ENCODE peak calls at places on chromosomes 7 and 10, in seven cellular contexts. One of them, this sample, is unnamed.
A peak's percentile ranks its signal among the peaks of the same experiment; 100 is the strongest.

GRCh38 chr10:79001082-79001885 is 67.5 kb upstream of the ZMIZ1 start:
- DNase-seq in gastrocnemius medialis: no peak
- DNase-seq in transverse colon: no peak
- DNase-seq in tibial nerve: no peak
- DNase-seq in K562: no peak
- DNase-seq in Peyer's patch: no peak
- DNase-seq in A549: no peak
- DNase-seq in this sample: no peak

GRCh38 chr10:74071151-74071550 is 73.2 kb downstream of the VCL start:
- DNase-seq in gastrocnemius medialis: no peak
- DNase-seq in transverse colon: no peak
- DNase-seq in tibial nerve: no peak
- DNase-seq in K562: no peak
- DNase-seq in Peyer's patch: no peak
- DNase-seq in A549: no peak
- DNase-seq in this sample: no peak

GRCh38 chr7:68691261-68692216 is 906.7 kb upstream of the AUTS2 start:
- DNase-seq in gastrocnemius medialis: peak; percentile 61
- DNase-seq in transverse colon: no peak
- DNase-seq in tibial nerve: no peak
- DNase-seq in K562: no peak
- DNase-seq in Peyer's patch: no peak
- DNase-seq in A549: peak; percentile 93
- DNase-seq in this sample: no peak

GRCh38 chr10:33238643-33239042 is 95.8 kb downstream of the NRP1 start:
- DNase-seq in gastrocnemius medialis: no peak
- DNase-seq in transverse colon: no peak
- DNase-seq in tibial nerve: no peak
- DNase-seq in K562: no peak
- DNase-seq in Peyer's patch: no peak
- DNase-seq in A549: peak; percentile 82
- DNase-seq in this sample: no peak

GRCh38 chr7:129950191-129950940 is 2.4 kb downstream of the UBE2H start:
- DNase-seq in gastrocnemius medialis: no peak
- DNase-seq in transverse colon: no peak
- DNase-seq in tibial nerve: no peak
- DNase-seq in K562: no peak
- DNase-seq in Peyer's patch: no peak
- DNase-seq in A549: no peak
- DNase-seq in this sample: peak; percentile 14

GRCh38 chr7:30984359-30985107 is 20.8 kb downstream of the GHRHR start:
- DNase-seq in gastrocnemius medialis: no peak
- DNase-seq in transverse colon: no peak
- DNase-seq in tibial nerve: no peak
- DNase-seq in K562: no peak
- DNase-seq in Peyer's patch: no peak
- DNase-seq in A549: peak; percentile 25
- DNase-seq in this sample: no peak

GRCh38 chr10:115969591-115969990 is 303.4 kb downstream of the GFRA1 start:
- DNase-seq in gastrocnemius medialis: no peak
- DNase-seq in transverse colon: no peak
- DNase-seq in tibial nerve: no peak
- DNase-seq in K562: no peak
- DNase-seq in Peyer's patch: no peak
- DNase-seq in A549: no peak
- DNase-seq in this sample: no peak

GRCh38 chr7:40232242-40232929 is 97.6 kb downstream of the SUGCT start:
- DNase-seq in gastrocnemius medialis: no peak
- DNase-seq in transverse colon: peak; percentile 14
- DNase-seq in tibial nerve: no peak
- DNase-seq in K562: no peak
- DNase-seq in Peyer's patch: no peak
- DNase-seq in A549: peak; percentile 56
- DNase-seq in this sample: no peak

GRCh38 chr7:30188806-30189205 is 54.0 kb downstream of the MTURN start:
- DNase-seq in gastrocnemius medialis: no peak
- DNase-seq in transverse colon: no peak
- DNase-seq in tibial nerve: no peak
- DNase-seq in K562: no peak
- DNase-seq in Peyer's patch: no peak
- DNase-seq in A549: no peak
- DNase-seq in this sample: no peak

GRCh38 chr7:76247938-76248337 is 46.2 kb downstream of the SRRM3 start:
- DNase-seq in gastrocnemius medialis: no peak
- DNase-seq in transverse colon: no peak
- DNase-seq in tibial nerve: no peak
- DNase-seq in K562: no peak
- DNase-seq in Peyer's patch: no peak
- DNase-seq in A549: no peak
- DNase-seq in this sample: no peak

GRCh38 chr7:6532516-6532915 is 18.7 kb downstream of the GRID2IP start:
- DNase-seq in gastrocnemius medialis: no peak
- DNase-seq in transverse colon: no peak
- DNase-seq in tibial nerve: no peak
- DNase-seq in K562: no peak
- DNase-seq in Peyer's patch: no peak
- DNase-seq in A549: no peak
- DNase-seq in this sample: no peak

GRCh38 chr7:6536899-6537298 is 14.4 kb downstream of the GRID2IP start:
- DNase-seq in gastrocnemius medialis: no peak
- DNase-seq in transverse colon: no peak
- DNase-seq in tibial nerve: no peak
- DNase-seq in K562: no peak
- DNase-seq in Peyer's patch: no peak
- DNase-seq in A549: no peak
- DNase-seq in this sample: no peak

GRCh38 chr7:6531492-6532279 is 19.6 kb downstream of the GRID2IP start:
- DNase-seq in gastrocnemius medialis: no peak
- DNase-seq in transverse colon: no peak
- DNase-seq in tibial nerve: no peak
- DNase-seq in K562: no peak
- DNase-seq in Peyer's patch: no peak
- DNase-seq in A549: no peak
- DNase-seq in this sample: no peak

GRCh38 chr7:6533893-6534804 is 17.1 kb downstream of the GRID2IP start:
- DNase-seq in gastrocnemius medialis: no peak
- DNase-seq in transverse colon: peak; percentile 36
- DNase-seq in tibial nerve: no peak
- DNase-seq in K562: no peak
- DNase-seq in Peyer's patch: no peak
- DNase-seq in A549: no peak
- DNase-seq in this sample: no peak

DNA sequence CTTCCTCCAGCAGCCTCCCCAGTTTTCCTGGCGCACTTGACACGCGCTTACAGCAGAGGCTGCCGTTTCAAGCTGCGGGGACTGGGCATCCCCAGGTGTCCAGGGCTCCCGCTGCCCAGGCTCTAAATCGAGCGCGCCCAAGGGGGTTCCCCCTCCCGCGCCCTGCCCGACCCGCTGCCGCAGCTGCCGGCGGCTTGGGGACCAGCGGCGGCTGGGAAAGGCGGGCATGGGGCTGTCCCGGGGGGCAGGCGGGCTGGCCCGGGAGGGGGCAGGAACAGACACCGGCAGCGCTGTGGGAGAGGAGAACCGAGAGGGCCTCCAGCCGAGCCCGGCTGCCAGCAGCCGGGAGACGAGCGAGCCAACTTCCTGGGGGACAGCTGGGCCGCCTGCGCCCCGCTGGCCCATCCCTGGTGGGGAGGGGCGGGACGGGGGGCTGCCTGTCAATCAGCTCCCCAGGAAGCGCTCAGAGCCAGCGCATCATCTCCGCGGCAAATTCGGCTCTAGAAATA is 14.9 kb downstream of the GRID2IP start:
- DNase-seq in gastrocnemius medialis: no peak
- DNase-seq in transverse colon: peak; percentile 28
- DNase-seq in tibial nerve: no peak
- DNase-seq in K562: no peak
- DNase-seq in Peyer's patch: no peak
- DNase-seq in A549: no peak
- DNase-seq in this sample: no peak
- TF ChIP-seq CTCF in gastrocnemius medialis: no peak
- TF ChIP-seq CTCF in transverse colon: no peak
- TF ChIP-seq CTCF in tibial nerve: no peak
- TF ChIP-seq CTCF in K562: no peak
- TF ChIP-seq CTCF in Peyer's patch: no peak
- TF ChIP-seq CTCF in A549: no peak
- TF ChIP-seq CTCF in this sample: no peak

DNA sequence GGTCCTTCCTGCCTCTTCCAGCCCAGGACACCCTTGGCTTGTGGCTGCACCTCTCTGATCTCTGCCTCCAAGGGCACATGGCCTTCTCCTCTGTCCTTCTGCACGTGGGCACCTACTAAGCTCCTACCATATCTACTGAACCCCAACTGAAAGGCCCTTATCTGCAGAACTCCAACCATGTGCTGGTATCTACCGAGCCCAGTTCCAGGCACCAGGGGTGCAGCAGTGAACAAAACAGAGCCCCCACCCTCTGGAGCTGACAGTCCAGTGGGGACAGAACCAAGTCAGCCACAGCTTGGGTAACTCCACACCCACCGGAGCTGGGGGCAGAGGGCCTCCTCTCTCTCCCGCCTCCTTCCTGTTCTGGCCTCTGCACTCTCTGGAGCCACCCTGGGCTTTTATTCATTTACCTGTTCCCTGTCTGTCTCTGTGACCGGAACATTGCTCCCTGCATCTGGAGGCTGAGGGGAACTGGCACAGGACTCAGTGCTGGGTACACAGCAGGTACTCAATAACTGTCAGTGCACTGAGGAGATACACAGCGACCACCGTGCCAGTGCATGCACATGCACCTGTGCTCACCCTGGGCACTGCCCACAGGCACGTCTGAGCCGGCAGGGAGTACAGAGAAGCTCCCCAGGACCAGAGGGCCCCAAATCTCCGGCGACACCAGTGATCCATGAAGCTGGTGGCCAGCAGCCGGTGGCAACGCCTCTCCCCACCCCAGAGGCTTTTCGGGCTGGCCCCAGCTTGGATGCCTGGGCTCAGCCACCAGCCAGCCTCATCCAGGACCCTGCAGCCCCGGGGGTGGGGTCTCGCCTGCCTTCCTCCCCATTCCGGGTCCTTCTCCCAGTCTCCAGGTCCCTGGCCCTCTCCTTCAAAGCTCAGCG is 2.0 kb downstream of the MICALL2 start:
- DNase-seq in gastrocnemius medialis: no peak
- DNase-seq in transverse colon: no peak
- DNase-seq in tibial nerve: no peak
- DNase-seq in K562: no peak
- DNase-seq in Peyer's patch: no peak
- DNase-seq in A549: no peak
- DNase-seq in this sample: no peak
- H3K4me3 ChIP-seq in gastrocnemius medialis: no peak overlapping the region
- H3K4me3 ChIP-seq in transverse colon: peak overlapping the region; percentile 86
- H3K4me3 ChIP-seq in tibial nerve: peak overlapping the region; percentile 98
- H3K4me3 ChIP-seq in K562: peak overlapping the region; percentile 92
- H3K4me3 ChIP-seq in Peyer's patch: peak overlapping the region; percentile 86
- H3K4me3 ChIP-seq in A549: peak overlapping the region; percentile 96
- H3K4me3 ChIP-seq in this sample: no peak overlapping the region

GRCh38 chr10:51699475-51700227 is at the start of gene CSTF2T:
- DNase-seq in gastrocnemius medialis: peak; percentile 85
- DNase-seq in transverse colon: peak; percentile 93
- DNase-seq in tibial nerve: peak; percentile 72
- DNase-seq in K562: peak; percentile 84
- DNase-seq in Peyer's patch: peak; percentile 84
- DNase-seq in A549: peak; percentile 97
- DNase-seq in this sample: peak; percentile 88
- TF ChIP-seq POLR2A in gastrocnemius medialis: peak; percentile 50
- TF ChIP-seq POLR2A in transverse colon: peak; percentile 50
- TF ChIP-seq POLR2A in tibial nerve: peak; percentile 56
- TF ChIP-seq POLR2A in K562: peak; percentile 88
- TF ChIP-seq POLR2A in Peyer's patch: peak; percentile 49
- TF ChIP-seq POLR2A in A549: peak; percentile 73
- TF ChIP-seq POLR2A in this sample: no peak

GRCh38 chr10:2893446-2893845 is 173.9 kb upstream of the PFKP start:
- DNase-seq in gastrocnemius medialis: no peak
- DNase-seq in transverse colon: no peak
- DNase-seq in tibial nerve: no peak
- DNase-seq in K562: no peak
- DNase-seq in Peyer's patch: no peak
- DNase-seq in A549: no peak
- DNase-seq in this sample: no peak
- TF ChIP-seq CTCF in gastrocnemius medialis: no peak
- TF ChIP-seq CTCF in transverse colon: no peak
- TF ChIP-seq CTCF in tibial nerve: no peak
- TF ChIP-seq CTCF in K562: no peak
- TF ChIP-seq CTCF in Peyer's patch: no peak
- TF ChIP-seq CTCF in A549: no peak
- TF ChIP-seq CTCF in this sample: no peak

GRCh38 chr7:87151002-87151505 is 1.2 kb upstream of the DMTF1 start:
- DNase-seq in gastrocnemius medialis: no peak
- DNase-seq in transverse colon: no peak
- DNase-seq in tibial nerve: no peak
- DNase-seq in K562: no peak
- DNase-seq in Peyer's patch: no peak
- DNase-seq in A549: no peak
- DNase-seq in this sample: no peak
- H3K4me3 ChIP-seq in gastrocnemius medialis: peak overlapping the region; percentile 89
- H3K4me3 ChIP-seq in transverse colon: peak overlapping the region; percentile 81
- H3K4me3 ChIP-seq in tibial nerve: no peak overlapping the region
- H3K4me3 ChIP-seq in K562: peak overlapping the region; percentile 85
- H3K4me3 ChIP-seq in Peyer's patch: no peak overlapping the region
- H3K4me3 ChIP-seq in A549: peak overlapping the region; percentile 61
- H3K4me3 ChIP-seq in this sample: no peak overlapping the region

GRCh38 chr7:116862234-116863167 is at the start of gene CAPZA2:
- DNase-seq in gastrocnemius medialis: peak; percentile 90
- DNase-seq in transverse colon: peak; percentile 95
- DNase-seq in tibial nerve: peak; percentile 79
- DNase-seq in K562: peak; percentile 100
- DNase-seq in Peyer's patch: peak; percentile 86
- DNase-seq in A549: peak; percentile 93
- DNase-seq in this sample: peak; percentile 98
- TF ChIP-seq POLR2A in gastrocnemius medialis: peak; percentile 83
- TF ChIP-seq POLR2A in transverse colon: peak; percentile 81
- TF ChIP-seq POLR2A in tibial nerve: peak; percentile 80
- TF ChIP-seq POLR2A in K562: peak; percentile 95
- TF ChIP-seq POLR2A in Peyer's patch: peak; percentile 77
- TF ChIP-seq POLR2A in A549: peak; percentile 80
- TF ChIP-seq POLR2A in this sample: peak; percentile 66

GRCh38 chr7:93622036-93622714 is 47.7 kb upstream of the CALCR start:
- DNase-seq in gastrocnemius medialis: no peak
- DNase-seq in transverse colon: no peak
- DNase-seq in tibial nerve: no peak
- DNase-seq in K562: peak; percentile 59
- DNase-seq in Peyer's patch: no peak
- DNase-seq in A549: peak; percentile 66
- DNase-seq in this sample: no peak
- TF ChIP-seq CTCF in gastrocnemius medialis: no peak
- TF ChIP-seq CTCF in transverse colon: peak; percentile 26
- TF ChIP-seq CTCF in tibial nerve: no peak
- TF ChIP-seq CTCF in K562: peak; percentile 60
- TF ChIP-seq CTCF in Peyer's patch: no peak
- TF ChIP-seq CTCF in A549: peak; percentile 69
- TF ChIP-seq CTCF in this sample: no peak

This sample was measured in lower leg skin.